ENCODE peak calls at places on chromosomes 4 and X, in ten cellular contexts. S is mesenchymal stem cell; N is NCI-H460; A is AG09319; T is CD8-positive, alpha-beta memory T cell; O is SJSA1; G is renal cortical epithelial cell; D is brain microvascular endothelial cell; P is A549; Q is cardiac muscle cell. L is an unnamed sample.

GRCh38 chrX:154541896-154542722 is 4.5 kb downstream of the G6PD start:
- DNase-seq in S (peak; percentile 91), N (peak; percentile 98), A (peak; percentile 86), T (peak; percentile 3), O (peak; percentile 94), G (peak; percentile 81), D (peak; percentile 91), P (peak; percentile 98), Q (no peak), L (no peak)

GRCh38 chr4:140103676-140104075 is 50.3 kb downstream of the MAML3 start:
- DNase-seq in S (peak; percentile 22), N (peak; percentile 87), A (no peak), T (no peak), O (peak; percentile 37), G (no peak), D (peak; percentile 60), P (peak; percentile 85), Q (no peak), L (no peak)

GRCh38 chrX:23317799-23318724 is 16.6 kb upstream of the PTCHD1 start:
- DNase-seq in S (no peak), N (no peak), A (no peak), T (no peak), O (peak; percentile 17), G (no peak), D (peak; percentile 12), P (peak; percentile 13), Q (peak; percentile 46), L (peak; percentile 44)

GRCh38 chr4:74473155-74473811 is 28.3 kb downstream of the AREG start:
- DNase-seq in S (peak; percentile 91), N (peak; percentile 36), A (peak; percentile 30), T (no peak), O (peak; percentile 54), G (peak; percentile 94), D (peak; percentile 91), P (peak; percentile 36), Q (no peak), L (peak; percentile 62)

GRCh38 chr4:76153356-76153755 is 5.2 kb upstream of the NUP54 start:
- DNase-seq in S (no peak), N (no peak), A (no peak), T (no peak), O (no peak), G (no peak), D (no peak), P (no peak), Q (no peak), L (no peak)

GRCh38 chr4:169485791-169486742 is 126.3 kb downstream of the NEK1 start:
- DNase-seq in S (peak; percentile 71), N (peak; percentile 39), A (no peak), T (no peak), O (peak; percentile 40), G (peak; percentile 61), D (peak; percentile 59), P (peak; percentile 47), Q (peak; percentile 38), L (peak; percentile 8)

GRCh38 chrX:39133971-39134370 is 332.7 kb downstream of the MID1IP1 start:
- DNase-seq in S (no peak), N (no peak), A (no peak), T (no peak), O (no peak), G (no peak), D (no peak), P (peak; percentile 4), Q (peak; percentile 28), L (no peak)

GRCh38 chr4:27692098-27692679 is 831.5 kb downstream of the STIM2 start:
- DNase-seq in S (peak; percentile 36), N (peak; percentile 29), A (peak; percentile 5), T (no peak), O (no peak), G (peak; percentile 44), D (peak; percentile 36), P (peak; percentile 27), Q (peak; percentile 42), L (peak; percentile 83)

GRCh38 chr4:86414686-86415085 is 54.8 kb upstream of the MAPK10 start:
- DNase-seq in S (no peak), N (no peak), A (no peak), T (no peak), O (no peak), G (no peak), D (no peak), P (no peak), Q (no peak), L (no peak)

GRCh38 chr4:113232194-113232593 is 182.7 kb downstream of the ANK2 start:
- DNase-seq in S (peak; percentile 4), N (no peak), A (no peak), T (no peak), O (no peak), G (peak; percentile 19), D (peak; percentile 32), P (no peak), Q (no peak), L (no peak)

GRCh38 chrX:103215768-103216085 is 819 bp downstream of the BEX4 start:
- DNase-seq in S (peak; percentile 16), N (no peak), A (no peak), T (no peak), O (no peak), G (no peak), D (no peak), P (no peak), Q (no peak), L (no peak)

GRCh38 chr4:100421356-100421978 is 96.4 kb downstream of the EMCN start:
- DNase-seq in S (peak; percentile 50), N (peak; percentile 47), A (peak; percentile 11), T (no peak), O (peak; percentile 32), G (peak; percentile 41), D (peak; percentile 10), P (peak; percentile 26), Q (peak; percentile 11), L (peak; percentile 48)

GRCh38 chrX:153782324-153782723 is 1.5 kb downstream of the SRPK3 start:
- DNase-seq in S (no peak), N (no peak), A (no peak), T (no peak), O (no peak), G (no peak), D (no peak), P (no peak), Q (no peak), L (no peak)

GRCh38 chr4:68129793-68130192 is at the start of gene TMPRSS11F:
- DNase-seq in S (no peak), N (no peak), A (no peak), T (no peak), O (no peak), G (peak; percentile 45), D (no peak), P (no peak), Q (no peak), L (peak; percentile 63)

GRCh38 chr4:25770844-25771243 is 91.9 kb downstream of the SEL1L3 start:
- DNase-seq in S (no peak), N (no peak), A (no peak), T (no peak), O (no peak), G (no peak), D (no peak), P (no peak), Q (peak; percentile 39), L (no peak)

GRCh38 chr4:32789026-32789608 is 2068.9 kb downstream of the PCDH7 start:
- DNase-seq in S (no peak), N (no peak), A (no peak), T (no peak), O (no peak), G (peak; percentile 97), D (no peak), P (no peak), Q (no peak), L (peak; percentile 18)

GRCh38 chrX:109710181-109710580 is 22.9 kb downstream of the ACSL4 start:
- DNase-seq in S (no peak), N (no peak), A (no peak), T (no peak), O (no peak), G (no peak), D (no peak), P (no peak), Q (no peak), L (no peak)

GRCh38 chr4:48755287-48755686 is 24.8 kb downstream of the FRYL start:
- DNase-seq in S (no peak), N (no peak), A (no peak), T (no peak), O (no peak), G (peak; percentile 52), D (no peak), P (no peak), Q (no peak), L (no peak)

GRCh38 chr4:143721317-143721716 is 20.8 kb upstream of the FREM3 start:
- DNase-seq in S (no peak), N (no peak), A (no peak), T (no peak), O (no peak), G (no peak), D (no peak), P (no peak), Q (no peak), L (no peak)

GRCh38 chr4:85741921-85742591 is 267.1 kb downstream of the ARHGAP24 start:
- DNase-seq in S (no peak), N (no peak), A (no peak), T (no peak), O (peak; percentile 14), G (no peak), D (no peak), P (no peak), Q (no peak), L (no peak)

GRCh38 chr4:162497564-162498167 is 333.9 kb upstream of the FSTL5 start:
- DNase-seq in S (peak; percentile 57), N (peak; percentile 28), A (peak; percentile 8), T (no peak), O (peak; percentile 7), G (peak; percentile 52), D (peak; percentile 5), P (peak; percentile 26), Q (peak; percentile 77), L (peak; percentile 40)

GRCh38 chr4:113584407-113585150 is 177.0 kb downstream of the CAMK2D start:
- DNase-seq in S (peak; percentile 60), N (peak; percentile 26), A (no peak), T (no peak), O (no peak), G (peak; percentile 32), D (peak; percentile 93), P (peak; percentile 25), Q (peak; percentile 74), L (no peak)

GRCh38 chr4:42327323-42327722 is 70.0 kb upstream of the SHISA3 start:
- DNase-seq in S (no peak), N (no peak), A (no peak), T (no peak), O (no peak), G (no peak), D (no peak), P (no peak), Q (peak; percentile 46), L (no peak)

GRCh38 chrX:110003167-110004156 is 548 bp downstream of the TMEM164 start:
- DNase-seq in S (peak; percentile 38), N (no peak), A (no peak), T (no peak), O (peak; percentile 29), G (no peak), D (no peak), P (no peak), Q (no peak), L (no peak)

GRCh38 chr4:178316211-178316610 is 874.0 kb upstream of the AGA start:
- DNase-seq in S (no peak), N (no peak), A (no peak), T (no peak), O (no peak), G (no peak), D (no peak), P (no peak), Q (no peak), L (no peak)

GRCh38 chr4:54423066-54423465 is 194.0 kb downstream of the PDGFRA start:
- DNase-seq in S (no peak), N (no peak), A (no peak), T (no peak), O (no peak), G (no peak), D (peak; percentile 57), P (no peak), Q (no peak), L (no peak)

GRCh38 chr4:186685744-186686143 is 37.9 kb downstream of the FAT1 start:
- DNase-seq in S (peak; percentile 89), N (peak; percentile 30), A (no peak), T (no peak), O (peak; percentile 93), G (peak; percentile 99), D (peak; percentile 72), P (peak; percentile 73), Q (no peak), L (no peak)